ENCODE peak calls at places on chromosomes 16 and 17, in four cellular contexts. S is bronchial epithelial cell, Z is AG04449, N is neural progenitor cell. A is an unnamed sample.

GRCh38 chr17:5619088-5619740 is 34.9 kb upstream of the NLRP1 start:
- DNase-seq in S (no peak), Z (no peak), N (no peak), A (no peak)

GRCh38 chr16:77662241-77662640 is 60.1 kb upstream of the NUDT7 start:
- DNase-seq in S (no peak), Z (no peak), N (no peak), A (no peak)

GRCh38 chr17:61378658-61379456 is 20.8 kb upstream of the TBX2 start:
- DNase-seq in S (no peak), Z (no peak), N (no peak), A (no peak)

GRCh38 chr17:20091161-20092029 is 82.2 kb downstream of the SPECC1 start:
- DNase-seq in S (no peak), Z (no peak), N (no peak), A (no peak)

GRCh38 chr16:71943887-71944286 is 48.6 kb downstream of the IST1 start:
- DNase-seq in S (no peak), Z (no peak), N (no peak), A (no peak)

GRCh38 chr16:22027633-22028032 is 19.7 kb downstream of the MOSMO start:
- DNase-seq in S (no peak), Z (no peak), N (no peak), A (no peak)

GRCh38 chr17:46771601-46772012 is 46.9 kb downstream of the WNT3 start:
- DNase-seq in S (no peak), Z (no peak), N (no peak), A (no peak)

GRCh38 chr16:23351360-23351759 is 49.3 kb downstream of the SCNN1B start:
- DNase-seq in S (no peak), Z (no peak), N (no peak), A (no peak)

GRCh38 chr16:9665851-9666271 is 516.4 kb downstream of the GRIN2A start:
- DNase-seq in S (peak; percentile 25), Z (no peak), N (no peak), A (no peak)

GRCh38 chr17:32954477-32954876 is 26.5 kb downstream of the TMEM98 start:
- DNase-seq in S (no peak), Z (no peak), N (no peak), A (no peak)

GRCh38 chr16:57128787-57129389 is 36.5 kb downstream of the CPNE2 start:
- DNase-seq in S (no peak), Z (no peak), N (no peak), A (no peak)

GRCh38 chr17:7673239-7673638 is 14.1 kb downstream of the TP53 start:
- DNase-seq in S (no peak), Z (no peak), N (peak; percentile 34), A (no peak)

GRCh38 chr17:13510062-13510461 is 91.7 kb downstream of the HS3ST3A1 start:
- DNase-seq in S (no peak), Z (no peak), N (peak; percentile 15), A (no peak)

GRCh38 chr17:82064433-82065192 is 991 bp downstream of the DUS1L start:
- DNase-seq in S (peak; percentile 20), Z (no peak), N (no peak), A (no peak)

GRCh38 chr16:3690991-3691720 is 26.2 kb downstream of the TRAP1 start:
- DNase-seq in S (no peak), Z (no peak), N (no peak), A (no peak)

GRCh38 chr17:76051071-76051467 is 21.2 kb downstream of the SRP68 start:
- DNase-seq in S (peak; percentile 78), Z (no peak), N (no peak), A (no peak)

GRCh38 chr16:12100124-12100647 is 123.7 kb downstream of the SNX29 start:
- DNase-seq in S (no peak), Z (no peak), N (no peak), A (no peak)

GRCh38 chr16:80899804-80900592 is 95.6 kb upstream of the CDYL2 start:
- DNase-seq in S (peak; percentile 52), Z (no peak), N (no peak), A (no peak)

GRCh38 chr17:79878346-79878745 is 39.1 kb upstream of the CBX4 start:
- DNase-seq in S (no peak), Z (no peak), N (no peak), A (no peak)

GRCh38 chr17:28110184-28110583 is 67.7 kb downstream of the NLK start:
- DNase-seq in S (no peak), Z (no peak), N (no peak), A (no peak)

GRCh38 chr17:48497103-48497502 is 33.7 kb downstream of the HOXB1 start:
- DNase-seq in S (peak; percentile 63), Z (no peak), N (no peak), A (no peak)

GRCh38 chr16:3074860-3075545 is 9.6 kb downstream of the IL32 start:
- DNase-seq in S (no peak), Z (no peak), N (no peak), A (no peak)

GRCh38 chr16:48206594-48207242 is 37.4 kb upstream of the LONP2 start:
- DNase-seq in S (peak; percentile 79), Z (no peak), N (no peak), A (no peak)

GRCh38 chr17:29178750-29179231 is 1.4 kb downstream of the MYO18A start:
- DNase-seq in S (peak; percentile 85), Z (no peak), N (no peak), A (no peak)

GRCh38 chr17:79294459-79295071 is 219.9 kb downstream of the ENGASE start:
- DNase-seq in S (peak; percentile 27), Z (no peak), N (peak; percentile 92), A (peak; percentile 40)

GRCh38 chr17:34076743-34077631 is 178.1 kb upstream of the CCL2 start:
- DNase-seq in S (no peak), Z (no peak), N (no peak), A (no peak)

GRCh38 chr17:31581022-31581483 is 189.6 kb downstream of the RAB11FIP4 start:
- DNase-seq in S (peak; percentile 23), Z (no peak), N (no peak), A (no peak)

GRCh38 chr17:77382356-77382911 is 241.7 kb downstream of the SEC14L1 start:
- DNase-seq in S (no peak), Z (no peak), N (peak; percentile 51), A (no peak)

GRCh38 chr16:24773771-24774427 is 44.4 kb downstream of the TNRC6A start:
- DNase-seq in S (peak; percentile 10), Z (no peak), N (no peak), A (no peak)

GRCh38 chr17:40399185-40399584 is 18.5 kb downstream of the TOP2A start:
- DNase-seq in S (peak; percentile 61), Z (peak; percentile 12), N (peak; percentile 72), A (no peak)

GRCh38 chr17:64661981-64662773 is at the start of gene SMURF2:
- DNase-seq in S (peak; percentile 4), Z (no peak), N (peak; percentile 90), A (peak; percentile 37)
- TF ChIP-seq CTCF in S (no peak), Z (no peak), N (no peak), A (no peak)

GRCh38 chr16:7422489-7422888 is 89.8 kb downstream of the RBFOX1 start:
- DNase-seq in S (no peak), Z (no peak), N (no peak), A (no peak)

GRCh38 chr16:7421578-7421977 is 88.9 kb downstream of the RBFOX1 start:
- DNase-seq in S (no peak), Z (no peak), N (no peak), A (no peak)

GRCh38 chr16:7423436-7423941 is 90.8 kb downstream of the RBFOX1 start:
- DNase-seq in S (no peak), Z (no peak), N (no peak), A (no peak)

DNA sequence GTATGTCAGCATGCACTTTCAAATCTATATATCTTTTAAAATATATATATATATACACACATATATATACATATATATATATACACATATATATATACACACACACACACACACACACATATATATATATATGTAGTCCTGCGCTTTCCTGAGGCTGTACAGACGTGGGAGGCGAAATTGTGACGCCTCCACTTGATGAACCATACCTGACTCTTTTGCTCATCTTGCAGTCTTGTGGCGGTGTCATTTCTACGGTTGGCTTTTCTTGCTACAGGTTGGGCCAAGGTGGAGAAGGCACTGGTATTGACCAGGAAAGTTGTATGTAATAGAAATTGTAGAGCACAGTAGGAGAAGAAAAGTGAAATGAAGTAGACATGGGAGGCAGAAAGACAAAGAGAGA is 88.2 kb downstream of the RBFOX1 start:
- DNase-seq in S (no peak), Z (no peak), N (no peak), A (no peak)
- TF ChIP-seq CTCF in S (no peak), Z (no peak), N (no peak), A (no peak)

DNA sequence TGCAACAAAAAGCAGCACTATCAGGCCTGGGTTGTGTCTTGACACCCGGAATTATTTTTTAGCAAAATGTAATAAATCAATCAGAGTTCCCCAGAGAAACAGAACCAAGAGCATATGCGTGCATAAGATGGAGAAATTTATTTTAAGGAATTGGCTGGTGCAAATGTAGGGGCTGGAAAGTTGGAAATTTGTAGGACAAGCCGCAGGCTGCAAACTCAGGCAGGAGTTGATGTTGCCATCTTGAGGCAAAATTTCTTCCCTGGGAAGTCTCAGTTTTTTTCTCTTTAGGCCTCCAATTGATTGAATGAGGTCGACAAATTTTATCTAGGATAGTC is 158.9 kb upstream of the FAM20A start:
- DNase-seq in S (no peak), Z (no peak), N (no peak), A (no peak)
- TF ChIP-seq CTCF in S (no peak), Z (no peak), N (no peak), A (no peak)

DNA sequence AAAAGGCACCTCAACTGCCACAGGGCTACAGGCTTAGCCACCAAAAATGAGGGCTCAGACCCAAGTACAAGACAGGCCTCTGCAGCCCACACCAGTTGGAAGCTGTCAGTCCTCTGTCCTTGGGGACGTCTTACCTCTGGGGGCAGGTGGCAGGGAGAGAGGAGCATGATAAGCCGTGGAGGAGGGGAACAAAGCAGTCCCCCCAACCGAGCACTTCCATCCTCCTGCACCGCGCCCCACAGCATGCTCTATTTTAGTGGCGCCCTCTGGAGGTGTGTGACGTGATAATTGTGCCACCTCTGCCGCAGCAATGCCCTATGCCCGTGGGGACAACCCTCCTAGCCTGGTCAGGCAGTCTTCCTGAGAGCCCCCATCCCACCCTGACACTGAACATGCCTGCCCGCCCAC is 13.6 kb downstream of the G6PC3 start:
- DNase-seq in S (no peak), Z (no peak), N (peak; percentile 64), A (no peak)
- TF ChIP-seq CTCF in S (peak; percentile 58), Z (peak; percentile 25), N (peak; percentile 57), A (no peak)

GRCh38 chr16:50021509-50021908 is 3.5 kb upstream of the CNEP1R1 start:
- DNase-seq in S (no peak), Z (no peak), N (peak; percentile 78), A (no peak)
- TF ChIP-seq CTCF in S (no peak), Z (no peak), N (peak; percentile 44), A (no peak)

GRCh38 chr16:50245417-50246298 is 20.7 kb upstream of the ADCY7 start:
- DNase-seq in S (peak; percentile 91), Z (no peak), N (peak; percentile 60), A (peak; percentile 42)
- TF ChIP-seq CTCF in S (no peak), Z (peak; percentile 38), N (no peak), A (no peak)